ENCODE peak calls at places on chromosomes 1 and 21, in seven cellular contexts. Q, M, V, W, G, H and E are unnamed samples.

GRCh38 chr1:216221260-216221700 is 202.0 kb downstream of the USH2A start:
- DNase-seq in Q (peak; percentile 51), M (no peak), V (no peak), W (peak; percentile 28), G (no peak), H (peak; percentile 35), E (peak; percentile 11)

GRCh38 chr1:18646091-18646775 is 15.6 kb downstream of the PAX7 start:
- DNase-seq in Q (no peak), M (no peak), V (no peak), W (no peak), G (no peak), H (peak; percentile 67), E (no peak)

GRCh38 chr1:183719289-183719688 is 66.2 kb upstream of the APOBEC4 start:
- DNase-seq in Q (no peak), M (no peak), V (no peak), W (no peak), G (no peak), H (no peak), E (no peak)

GRCh38 chr1:153658400-153659174 is at the start of gene SNAPIN:
- DNase-seq in Q (peak; percentile 78), M (peak; percentile 83), V (peak; percentile 95), W (peak; percentile 93), G (peak; percentile 95), H (peak; percentile 94), E (peak; percentile 75)

GRCh38 chr1:162913345-162913744 is 52.4 kb upstream of the CCDC190 start:
- DNase-seq in Q (no peak), M (no peak), V (no peak), W (no peak), G (no peak), H (no peak), E (no peak)

GRCh38 chr21:33884361-33885157 is 31.0 kb downstream of the ATP5PO start:
- DNase-seq in Q (no peak), M (no peak), V (no peak), W (no peak), G (no peak), H (no peak), E (no peak)

GRCh38 chr1:229237320-229237719 is 33.6 kb upstream of the RAB4A start:
- DNase-seq in Q (no peak), M (no peak), V (no peak), W (no peak), G (no peak), H (no peak), E (no peak)

GRCh38 chr1:82162526-82163420 is 362.0 kb downstream of the ADGRL2 start:
- DNase-seq in Q (no peak), M (no peak), V (no peak), W (no peak), G (no peak), H (no peak), E (no peak)